ENCODE peak calls at places on chromosomes 4 and X, in six cellular contexts. U, D, V, E, I and J are unnamed samples.

GRCh38 chr4:16794816-16795445 is 103.5 kb downstream of the LDB2 start:
- DNase-seq in U (peak; percentile 43), D (peak; percentile 1), V (peak; percentile 55), E (peak; percentile 49), I (no peak), J (peak; percentile 13)

GRCh38 chr4:78661923-78662521 is 110.5 kb downstream of the ANXA3 start:
- DNase-seq in U (no peak), D (no peak), V (peak; percentile 53), E (peak; percentile 65), I (peak; percentile 25), J (no peak)

GRCh38 chr4:23368081-23368697 is 521.7 kb downstream of the PPARGC1A start:
- DNase-seq in U (peak; percentile 3), D (no peak), V (no peak), E (no peak), I (peak; percentile 57), J (no peak)

GRCh38 chrX:68697465-68698125 is 50.1 kb downstream of the STARD8 start:
- DNase-seq in U (peak; percentile 73), D (no peak), V (no peak), E (no peak), I (no peak), J (no peak)

GRCh38 chr4:16329132-16329796 is 103.0 kb upstream of the TAPT1 start:
- DNase-seq in U (no peak), D (no peak), V (no peak), E (no peak), I (no peak), J (peak; percentile 63)

GRCh38 chr4:117971406-117971805 is 62.9 kb upstream of the NDST3 start:
- DNase-seq in U (no peak), D (no peak), V (no peak), E (no peak), I (no peak), J (peak; percentile 28)

GRCh38 chr4:2047031-2047660 is 12.0 kb upstream of the NAT8L start:
- DNase-seq in U (no peak), D (no peak), V (no peak), E (no peak), I (no peak), J (no peak)

GRCh38 chrX:11665144-11666040 is at the start of gene ARHGAP6:
- DNase-seq in U (no peak), D (no peak), V (peak; percentile 47), E (peak; percentile 54), I (peak; percentile 25), J (peak; percentile 40)

GRCh38 chrX:132412208-132412607 is 76.6 kb downstream of the MBNL3 start:
- DNase-seq in U (no peak), D (no peak), V (no peak), E (no peak), I (no peak), J (no peak)

GRCh38 chrX:109537324-109537665 is 651 bp downstream of the NXT2 start:
- DNase-seq in U (no peak), D (no peak), V (no peak), E (peak; percentile 84), I (peak; percentile 37), J (peak; percentile 67)